ENCODE peak calls at places on chromosomes 2 and 18, in seven cellular contexts. One of them, this sample, is unnamed.

GRCh38 chr2:206721216-206721920 is 3.2 kb upstream of the DYTN start:
- DNase-seq in psoas muscle: no peak
- DNase-seq in brain microvascular endothelial cell: no peak
- DNase-seq in A549: no peak
- DNase-seq in nephron progenitor cell: no peak
- DNase-seq in H9: no peak
- DNase-seq in lower leg skin: no peak
- DNase-seq in this sample: no peak

GRCh38 chr2:70094978-70095832 is 7.9 kb downstream of the PCBP1 start:
- DNase-seq in nephron progenitor cell: no peak
- DNase-seq in brain microvascular endothelial cell: no peak
- DNase-seq in A549: peak; percentile 70
- DNase-seq in psoas muscle: no peak
- DNase-seq in lower leg skin: peak; percentile 81
- DNase-seq in H9: no peak
- DNase-seq in this sample: peak; percentile 36

GRCh38 chr2:127683766-127684165 is 8.4 kb upstream of the LIMS2 start:
- DNase-seq in nephron progenitor cell: no peak
- DNase-seq in A549: no peak
- DNase-seq in brain microvascular endothelial cell: no peak
- DNase-seq in H9: no peak
- DNase-seq in lower leg skin: no peak
- DNase-seq in psoas muscle: no peak
- DNase-seq in this sample: no peak

GRCh38 chr2:145755019-145755837 is 1235.3 kb upstream of the ZEB2 start:
- DNase-seq in H9: no peak
- DNase-seq in brain microvascular endothelial cell: no peak
- DNase-seq in lower leg skin: no peak
- DNase-seq in nephron progenitor cell: no peak
- DNase-seq in A549: no peak
- DNase-seq in psoas muscle: no peak
- DNase-seq in this sample: no peak

GRCh38 chr2:235900631-235901030 is 267.6 kb downstream of the GBX2 start:
- DNase-seq in nephron progenitor cell: no peak
- DNase-seq in brain microvascular endothelial cell: no peak
- DNase-seq in psoas muscle: no peak
- DNase-seq in H9: no peak
- DNase-seq in lower leg skin: no peak
- DNase-seq in A549: no peak
- DNase-seq in this sample: no peak

GRCh38 chr2:236664131-236664530 is 94.5 kb downstream of the ACKR3 start:
- DNase-seq in psoas muscle: no peak
- DNase-seq in H9: no peak
- DNase-seq in lower leg skin: no peak
- DNase-seq in brain microvascular endothelial cell: no peak
- DNase-seq in A549: no peak
- DNase-seq in nephron progenitor cell: no peak
- DNase-seq in this sample: no peak

GRCh38 chr2:158755310-158755709 is 39.8 kb upstream of the DAPL1 start:
- DNase-seq in psoas muscle: no peak
- DNase-seq in brain microvascular endothelial cell: no peak
- DNase-seq in nephron progenitor cell: no peak
- DNase-seq in A549: no peak
- DNase-seq in lower leg skin: no peak
- DNase-seq in H9: no peak
- DNase-seq in this sample: no peak

GRCh38 chr2:140863713-140864112 is 1267.1 kb downstream of the LRP1B start:
- DNase-seq in brain microvascular endothelial cell: peak; percentile 52
- DNase-seq in nephron progenitor cell: no peak
- DNase-seq in lower leg skin: no peak
- DNase-seq in psoas muscle: no peak
- DNase-seq in A549: peak; percentile 74
- DNase-seq in H9: no peak
- DNase-seq in this sample: no peak

GRCh38 chr18:46619559-46619958 is 37.5 kb downstream of the LOXHD1 start:
- DNase-seq in nephron progenitor cell: no peak
- DNase-seq in brain microvascular endothelial cell: no peak
- DNase-seq in H9: no peak
- DNase-seq in psoas muscle: no peak
- DNase-seq in A549: no peak
- DNase-seq in lower leg skin: no peak
- DNase-seq in this sample: no peak

GRCh38 chr2:237361194-237361986 is 52.6 kb downstream of the COL6A3 start:
- DNase-seq in H9: no peak
- DNase-seq in nephron progenitor cell: no peak
- DNase-seq in lower leg skin: no peak
- DNase-seq in psoas muscle: no peak
- DNase-seq in A549: no peak
- DNase-seq in brain microvascular endothelial cell: no peak
- DNase-seq in this sample: no peak

GRCh38 chr2:226984461-226985226 is 148.8 kb downstream of the RHBDD1 start:
- DNase-seq in brain microvascular endothelial cell: no peak
- DNase-seq in nephron progenitor cell: no peak
- DNase-seq in A549: no peak
- DNase-seq in lower leg skin: no peak
- DNase-seq in H9: no peak
- DNase-seq in psoas muscle: no peak
- DNase-seq in this sample: no peak

GRCh38 chr18:70194227-70194890 is 11.1 kb downstream of the RTTN start:
- DNase-seq in nephron progenitor cell: no peak
- DNase-seq in H9: no peak
- DNase-seq in psoas muscle: no peak
- DNase-seq in lower leg skin: no peak
- DNase-seq in brain microvascular endothelial cell: no peak
- DNase-seq in A549: no peak
- DNase-seq in this sample: no peak

GRCh38 chr2:168614291-168615018 is 158.4 kb downstream of the CERS6 start:
- DNase-seq in brain microvascular endothelial cell: no peak
- DNase-seq in lower leg skin: no peak
- DNase-seq in H9: no peak
- DNase-seq in nephron progenitor cell: no peak
- DNase-seq in psoas muscle: no peak
- DNase-seq in A549: no peak
- DNase-seq in this sample: no peak

GRCh38 chr2:177667626-177668025 is 275.1 kb downstream of the AGPS start:
- DNase-seq in lower leg skin: no peak
- DNase-seq in brain microvascular endothelial cell: peak; percentile 12
- DNase-seq in psoas muscle: no peak
- DNase-seq in A549: peak; percentile 23
- DNase-seq in H9: no peak
- DNase-seq in nephron progenitor cell: no peak
- DNase-seq in this sample: no peak

GRCh38 chr2:130376433-130377293 is 20.8 kb downstream of the PTPN18 start:
- DNase-seq in nephron progenitor cell: no peak
- DNase-seq in brain microvascular endothelial cell: no peak
- DNase-seq in psoas muscle: no peak
- DNase-seq in lower leg skin: no peak
- DNase-seq in H9: no peak
- DNase-seq in A549: no peak
- DNase-seq in this sample: no peak

GRCh38 chr2:174024524-174025270 is 59.5 kb upstream of the SP3 start:
- DNase-seq in H9: no peak
- DNase-seq in psoas muscle: peak; percentile 83
- DNase-seq in A549: no peak
- DNase-seq in nephron progenitor cell: no peak
- DNase-seq in brain microvascular endothelial cell: peak; percentile 53
- DNase-seq in lower leg skin: peak; percentile 86
- DNase-seq in this sample: no peak

GRCh38 chr2:172465417-172466334 is 38.3 kb downstream of the ITGA6 start:
- DNase-seq in psoas muscle: peak; percentile 29
- DNase-seq in lower leg skin: peak; percentile 77
- DNase-seq in nephron progenitor cell: peak; percentile 61
- DNase-seq in H9: peak; percentile 52
- DNase-seq in brain microvascular endothelial cell: peak; percentile 80
- DNase-seq in A549: peak; percentile 87
- DNase-seq in this sample: no peak

GRCh38 chr2:196941398-196942078 is 15.0 kb upstream of the PGAP1 start:
- DNase-seq in nephron progenitor cell: no peak
- DNase-seq in H9: no peak
- DNase-seq in brain microvascular endothelial cell: no peak
- DNase-seq in lower leg skin: no peak
- DNase-seq in psoas muscle: no peak
- DNase-seq in A549: no peak
- DNase-seq in this sample: no peak

GRCh38 chr2:158719411-158719810 is 75.7 kb upstream of the DAPL1 start:
- DNase-seq in A549: no peak
- DNase-seq in brain microvascular endothelial cell: no peak
- DNase-seq in nephron progenitor cell: no peak
- DNase-seq in lower leg skin: no peak
- DNase-seq in psoas muscle: no peak
- DNase-seq in H9: no peak
- DNase-seq in this sample: no peak

DNA sequence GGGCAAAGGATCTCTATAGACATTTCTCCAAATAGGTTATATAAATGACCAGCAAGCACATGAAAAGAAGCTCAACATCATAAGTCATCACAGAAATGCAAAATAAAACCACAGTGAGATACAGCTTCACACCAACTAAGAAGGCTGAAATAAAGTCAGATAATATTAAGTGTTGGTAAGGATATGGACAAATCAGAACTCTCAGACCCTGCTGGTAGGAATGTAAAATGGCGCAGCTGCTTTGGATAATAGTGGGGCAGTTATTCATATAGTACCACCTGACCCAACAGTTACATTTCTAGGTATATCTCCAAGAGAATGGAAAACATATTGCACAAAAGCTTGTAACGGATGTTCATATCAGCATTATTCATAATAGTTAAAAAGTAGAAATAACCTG is 14.0 kb downstream of the EPB41L5 start:
- DNase-seq in brain microvascular endothelial cell: no peak
- DNase-seq in nephron progenitor cell: no peak
- DNase-seq in lower leg skin: no peak
- DNase-seq in H9: no peak
- DNase-seq in A549: peak; percentile 16
- DNase-seq in psoas muscle: no peak
- DNase-seq in this sample: no peak
- TF ChIP-seq CTCF in brain microvascular endothelial cell: peak; percentile 20
- TF ChIP-seq CTCF in nephron progenitor cell: peak; percentile 13
- TF ChIP-seq CTCF in lower leg skin: no peak
- TF ChIP-seq CTCF in H9: peak; percentile 59
- TF ChIP-seq CTCF in A549: no peak
- TF ChIP-seq CTCF in psoas muscle: no peak
- TF ChIP-seq CTCF in this sample: no peak

GRCh38 chr18:79639072-79639829 is 40.4 kb upstream of the CTDP1 start:
- DNase-seq in lower leg skin: no peak
- DNase-seq in psoas muscle: no peak
- DNase-seq in brain microvascular endothelial cell: no peak
- DNase-seq in H9: peak; percentile 16
- DNase-seq in nephron progenitor cell: no peak
- DNase-seq in A549: no peak
- DNase-seq in this sample: no peak
- TF ChIP-seq CTCF in lower leg skin: no peak
- TF ChIP-seq CTCF in psoas muscle: no peak
- TF ChIP-seq CTCF in brain microvascular endothelial cell: peak; percentile 8
- TF ChIP-seq CTCF in H9: no peak
- TF ChIP-seq CTCF in nephron progenitor cell: no peak
- TF ChIP-seq CTCF in A549: no peak
- TF ChIP-seq CTCF in this sample: no peak

GRCh38 chr2:23312996-23313606 is 71.9 kb upstream of the KLHL29 start:
- DNase-seq in brain microvascular endothelial cell: peak; percentile 16
- DNase-seq in psoas muscle: no peak
- DNase-seq in nephron progenitor cell: peak; percentile 80
- DNase-seq in H9: peak; percentile 82
- DNase-seq in lower leg skin: no peak
- DNase-seq in A549: peak; percentile 28
- DNase-seq in this sample: no peak
- TF ChIP-seq CTCF in brain microvascular endothelial cell: peak; percentile 84
- TF ChIP-seq CTCF in psoas muscle: peak; percentile 28
- TF ChIP-seq CTCF in nephron progenitor cell: peak; percentile 97
- TF ChIP-seq CTCF in H9: peak; percentile 95
- TF ChIP-seq CTCF in lower leg skin: no peak
- TF ChIP-seq CTCF in A549: peak; percentile 32
- TF ChIP-seq CTCF in this sample: no peak

GRCh38 chr2:112583497-112584133 is 794 bp upstream of the CHCHD5 start:
- DNase-seq in lower leg skin: no peak
- DNase-seq in psoas muscle: no peak
- DNase-seq in brain microvascular endothelial cell: no peak
- DNase-seq in nephron progenitor cell: no peak
- DNase-seq in H9: no peak
- DNase-seq in A549: peak; percentile 65
- DNase-seq in this sample: no peak

GRCh38 chr2:112585873-112586477 is 1.6 kb downstream of the CHCHD5 start:
- DNase-seq in H9: no peak
- DNase-seq in A549: no peak
- DNase-seq in brain microvascular endothelial cell: no peak
- DNase-seq in lower leg skin: no peak
- DNase-seq in nephron progenitor cell: no peak
- DNase-seq in psoas muscle: no peak
- DNase-seq in this sample: no peak

GRCh38 chr2:112584891-112585250 is 462 bp downstream of the CHCHD5 start:
- DNase-seq in lower leg skin: no peak
- DNase-seq in brain microvascular endothelial cell: no peak
- DNase-seq in A549: no peak
- DNase-seq in psoas muscle: no peak
- DNase-seq in H9: no peak
- DNase-seq in nephron progenitor cell: no peak
- DNase-seq in this sample: no peak

GRCh38 chr2:112585400-112585799 is 991 bp downstream of the CHCHD5 start:
- DNase-seq in A549: no peak
- DNase-seq in nephron progenitor cell: no peak
- DNase-seq in lower leg skin: no peak
- DNase-seq in psoas muscle: no peak
- DNase-seq in H9: no peak
- DNase-seq in brain microvascular endothelial cell: no peak
- DNase-seq in this sample: no peak

GRCh38 chr2:112584134-112584890 is at the start of gene CHCHD5:
- DNase-seq in psoas muscle: peak; percentile 95
- DNase-seq in lower leg skin: peak; percentile 97
- DNase-seq in A549: peak; percentile 97
- DNase-seq in brain microvascular endothelial cell: peak; percentile 95
- DNase-seq in nephron progenitor cell: peak; percentile 86
- DNase-seq in H9: peak; percentile 95
- DNase-seq in this sample: peak; percentile 84
- TF ChIP-seq CTCF in psoas muscle: peak; percentile 32
- TF ChIP-seq CTCF in lower leg skin: no peak
- TF ChIP-seq CTCF in A549: no peak
- TF ChIP-seq CTCF in brain microvascular endothelial cell: peak; percentile 21
- TF ChIP-seq CTCF in nephron progenitor cell: no peak
- TF ChIP-seq CTCF in H9: no peak
- TF ChIP-seq CTCF in this sample: no peak

GRCh38 chr18:52348209-52348608 is 8.2 kb downstream of the DCC start:
- DNase-seq in brain microvascular endothelial cell: no peak
- DNase-seq in nephron progenitor cell: no peak
- DNase-seq in A549: peak; percentile 42
- DNase-seq in lower leg skin: no peak
- DNase-seq in H9: peak; percentile 50
- DNase-seq in psoas muscle: no peak
- DNase-seq in this sample: no peak
- TF ChIP-seq CTCF in brain microvascular endothelial cell: peak; percentile 63
- TF ChIP-seq CTCF in nephron progenitor cell: peak; percentile 41
- TF ChIP-seq CTCF in A549: no peak
- TF ChIP-seq CTCF in lower leg skin: no peak
- TF ChIP-seq CTCF in H9: peak; percentile 69
- TF ChIP-seq CTCF in psoas muscle: no peak
- TF ChIP-seq CTCF in this sample: no peak

GRCh38 chr2:160225722-160226121 is 25.6 kb upstream of the ITGB6 start:
- DNase-seq in brain microvascular endothelial cell: no peak
- DNase-seq in lower leg skin: peak; percentile 61
- DNase-seq in H9: no peak
- DNase-seq in psoas muscle: no peak
- DNase-seq in nephron progenitor cell: no peak
- DNase-seq in A549: no peak
- DNase-seq in this sample: no peak
- TF ChIP-seq CTCF in brain microvascular endothelial cell: no peak
- TF ChIP-seq CTCF in lower leg skin: no peak
- TF ChIP-seq CTCF in H9: no peak
- TF ChIP-seq CTCF in psoas muscle: no peak
- TF ChIP-seq CTCF in nephron progenitor cell: no peak
- TF ChIP-seq CTCF in A549: no peak
- TF ChIP-seq CTCF in this sample: no peak

This sample was measured in activated B cell treated with CpG ODN at 0.5 μM for 24 hours.